ENCODE peak calls at places on chromosomes 11 and 22, in five cellular contexts. N is PC-3, T is left lung, I is PC-9, K is IMR-90. J is an unnamed sample.

GRCh38 chr22:45777046-45777851 is 105.6 kb downstream of the ATXN10 start:
- DNase-seq in K (peak), T (no peak), N (peak), I (peak), J (peak)

GRCh38 chr22:27850000-27850465 is 48.5 kb upstream of the MN1 start:
- DNase-seq in I (no peak), K (no peak), N (no peak), T (no peak), J (no peak)

GRCh38 chr22:39719559-39720450 is 149.3 kb downstream of the CACNA1I start:
- DNase-seq in K (no peak), N (no peak), T (no peak), I (no peak), J (no peak)

GRCh38 chr11:104991994-104992393 is 23.6 kb upstream of the CASP4 start:
- DNase-seq in T (no peak), K (no peak), N (no peak), I (no peak), J (no peak)

GRCh38 chr11:94757037-94757681 is 11.0 kb upstream of the AMOTL1 start:
- DNase-seq in I (no peak), N (no peak), T (no peak), K (no peak), J (no peak)

GRCh38 chr22:17717708-17718107 is 56.6 kb downstream of the BID start:
- DNase-seq in T (no peak), K (peak), I (no peak), N (no peak), J (no peak)

GRCh38 chr11:102955624-102956023 is at the start of gene MMP13:
- DNase-seq in N (peak), K (no peak), I (no peak), T (no peak), J (no peak)

GRCh38 chr11:102449651-102450570 is 2.7 kb downstream of the TMEM123 start:
- DNase-seq in I (no peak), N (no peak), T (no peak), K (no peak), J (no peak)

GRCh38 chr11:1826552-1827094 is 8.2 kb upstream of the SYT8 start:
- DNase-seq in T (peak), I (no peak), K (peak), N (peak), J (no peak)

GRCh38 chr11:132876301-132877071 is 655.8 kb downstream of the OPCML start:
- DNase-seq in K (no peak), T (no peak), N (no peak), I (no peak), J (no peak)

GRCh38 chr11:131038597-131038996 is 122.3 kb upstream of the SNX19 start:
- DNase-seq in I (no peak), T (no peak), K (no peak), N (peak), J (no peak)

GRCh38 chr11:45654741-45655283 is 10.6 kb downstream of the CHST1 start:
- DNase-seq in K (no peak), T (peak), N (no peak), I (no peak), J (no peak)

GRCh38 chr11:128240546-128240945 is 346.8 kb downstream of the ETS1 start:
- DNase-seq in N (no peak), I (no peak), K (peak), T (no peak), J (no peak)

GRCh38 chr22:28479912-28480311 is 199.7 kb downstream of the TTC28 start:
- DNase-seq in K (peak), T (no peak), N (no peak), I (no peak), J (no peak)

GRCh38 chr11:315516-315994 is 1.7 kb downstream of the IFITM1 start:
- DNase-seq in T (no peak), I (no peak), N (no peak), K (no peak), J (no peak)

GRCh38 chr11:34669458-34669857 is 48.6 kb downstream of the EHF start:
- DNase-seq in I (no peak), T (no peak), K (peak), N (no peak), J (no peak)

GRCh38 chr11:34667810-34668582 is 47.1 kb downstream of the EHF start:
- DNase-seq in N (peak), K (no peak), T (no peak), I (peak), J (no peak)

GRCh38 chr11:34671117-34671516 is 50.2 kb downstream of the EHF start:
- DNase-seq in T (no peak), K (no peak), N (no peak), I (no peak), J (no peak)

GRCh38 chr11:34668583-34669053 is 47.7 kb downstream of the EHF start:
- DNase-seq in I (no peak), K (no peak), N (no peak), T (no peak), J (no peak)

DNA sequence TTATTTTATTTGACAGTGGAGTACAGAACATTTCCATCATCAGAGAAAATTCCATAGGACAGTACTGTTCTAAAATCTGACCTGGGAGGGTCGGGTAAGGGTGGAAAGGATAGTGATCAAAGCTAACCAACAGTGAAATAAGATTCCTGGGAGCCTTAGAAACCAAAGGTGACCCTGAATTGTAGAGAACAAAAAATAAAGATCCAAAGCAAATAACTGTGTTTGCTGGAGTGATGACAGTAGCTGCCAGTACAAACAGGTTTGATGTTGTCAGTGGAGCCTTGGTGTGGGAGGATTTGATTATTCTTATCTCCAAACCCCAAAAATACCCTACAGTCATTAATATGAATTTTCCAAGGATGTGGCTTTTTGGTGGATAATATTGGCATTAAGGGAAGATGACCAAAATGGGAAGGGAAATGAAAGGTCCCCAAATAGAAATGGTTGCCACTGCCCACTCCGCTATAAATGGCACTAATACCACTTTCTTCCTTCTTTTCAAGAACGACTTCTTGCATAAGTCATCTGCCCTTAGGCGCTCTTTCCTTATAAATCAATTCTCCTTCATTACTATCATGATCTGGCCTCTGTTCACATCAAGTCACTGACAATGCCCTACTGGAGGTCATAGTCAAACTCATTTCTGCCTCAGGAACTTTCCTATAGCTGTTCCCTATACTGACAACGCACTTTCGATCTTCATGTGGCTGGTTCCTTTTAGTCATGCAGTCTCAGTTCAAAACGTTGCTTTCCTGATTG is 44.4 kb downstream of the EHF start:
- DNase-seq in T (no peak), N (peak), K (no peak), I (peak), J (no peak)
- H3K27ac ChIP-seq in T (no peak), N (peak), K (no peak), I (peak), J (peak)

GRCh38 chr11:120917536-120918239 is 106.2 kb upstream of the TBCEL start:
- DNase-seq in K (no peak), N (no peak), T (no peak), I (no peak), J (no peak)

GRCh38 chr11:120924109-120924508 is 99.8 kb upstream of the TBCEL start:
- DNase-seq in N (no peak), I (no peak), T (no peak), K (no peak), J (no peak)

GRCh38 chr11:120914021-120914420 is 109.9 kb upstream of the TBCEL start:
- DNase-seq in K (no peak), I (no peak), T (no peak), N (no peak), J (no peak)

GRCh38 chr11:120918257-120918656 is 105.6 kb upstream of the TBCEL start:
- DNase-seq in T (no peak), I (no peak), K (no peak), N (no peak), J (no peak)

DNA sequence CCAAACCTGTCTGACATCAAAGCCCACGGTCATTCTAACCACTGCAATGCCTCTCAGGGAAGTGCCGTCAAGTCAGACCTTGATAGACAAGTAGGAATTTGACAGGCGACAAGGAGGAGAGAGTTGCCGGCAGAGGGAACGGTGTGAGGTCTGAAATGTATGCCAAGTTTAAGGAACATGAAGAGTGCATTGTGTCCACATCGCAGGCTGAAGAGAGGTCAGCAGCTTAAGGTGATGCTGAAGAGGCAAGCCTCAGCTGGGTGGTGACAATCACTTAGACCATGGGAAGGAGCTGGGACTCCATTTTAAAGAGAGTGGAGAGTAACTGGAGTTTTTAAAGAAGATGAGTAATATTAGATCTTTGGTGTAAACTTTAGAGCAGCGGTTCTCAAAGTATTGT is 104.9 kb upstream of the TBCEL start:
- DNase-seq in K (no peak), T (no peak), I (no peak), N (no peak), J (no peak)
- H3K27ac ChIP-seq in K (no peak), T (no peak), I (no peak), N (no peak), J (no peak)

DNA sequence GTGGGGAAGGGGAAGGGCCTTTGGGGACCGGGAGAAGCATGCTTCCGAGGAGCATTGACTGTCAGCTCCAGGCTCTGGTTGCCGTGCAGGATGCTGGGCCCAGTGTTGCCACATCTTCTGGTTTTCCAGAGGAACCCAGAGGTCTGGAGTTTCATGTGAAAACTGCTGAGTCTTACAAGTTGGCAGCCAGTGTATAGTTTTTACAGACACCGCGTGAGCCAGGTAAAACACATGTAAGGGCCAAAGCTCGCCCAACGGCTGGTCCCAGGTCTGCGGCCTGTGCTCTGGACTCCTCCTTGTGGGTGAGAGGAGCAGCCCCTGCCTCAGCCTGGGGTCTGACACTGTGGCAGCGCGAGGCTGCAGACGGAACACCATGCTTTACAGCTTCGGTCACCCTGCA is 18.4 kb upstream of the SORL1-AS1 start:
- DNase-seq in I (no peak), T (no peak), K (no peak), N (no peak), J (no peak)
- H3K27ac ChIP-seq in I (no peak), T (no peak), K (no peak), N (no peak), J (no peak)

GRCh38 chr11:76787911-76788596 is 4.9 kb downstream of the TSKU start:
- DNase-seq in T (no peak), N (no peak), K (peak), I (peak), J (no peak)

GRCh38 chr11:76787271-76787670 is 4.1 kb downstream of the TSKU start:
- DNase-seq in K (no peak), N (no peak), T (no peak), I (no peak), J (no peak)

GRCh38 chr11:76790251-76790650 is 7.1 kb downstream of the TSKU start:
- DNase-seq in T (no peak), N (no peak), I (no peak), K (no peak), J (no peak)

GRCh38 chr11:76788661-76789442 is 5.7 kb downstream of the TSKU start:
- DNase-seq in T (no peak), I (peak), K (no peak), N (peak), J (peak)

DNA sequence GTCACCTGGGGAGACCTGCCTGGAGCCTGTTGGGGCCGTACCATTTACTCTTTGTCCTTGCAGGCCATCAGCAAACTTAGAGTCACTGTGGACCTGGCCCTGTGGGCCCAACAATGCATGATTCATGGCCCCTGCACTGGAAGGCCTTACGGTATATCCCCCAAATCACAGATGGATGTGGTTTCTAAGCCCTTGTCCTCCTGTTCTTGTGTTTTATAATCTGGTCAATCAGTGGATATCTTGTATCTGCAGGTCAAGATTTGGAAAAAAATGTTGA is 6.2 kb downstream of the TSKU start:
- DNase-seq in T (no peak), N (no peak), K (no peak), I (no peak), J (no peak)
- H3K27ac ChIP-seq in T (no peak), N (peak), K (no peak), I (peak), J (peak)

DNA sequence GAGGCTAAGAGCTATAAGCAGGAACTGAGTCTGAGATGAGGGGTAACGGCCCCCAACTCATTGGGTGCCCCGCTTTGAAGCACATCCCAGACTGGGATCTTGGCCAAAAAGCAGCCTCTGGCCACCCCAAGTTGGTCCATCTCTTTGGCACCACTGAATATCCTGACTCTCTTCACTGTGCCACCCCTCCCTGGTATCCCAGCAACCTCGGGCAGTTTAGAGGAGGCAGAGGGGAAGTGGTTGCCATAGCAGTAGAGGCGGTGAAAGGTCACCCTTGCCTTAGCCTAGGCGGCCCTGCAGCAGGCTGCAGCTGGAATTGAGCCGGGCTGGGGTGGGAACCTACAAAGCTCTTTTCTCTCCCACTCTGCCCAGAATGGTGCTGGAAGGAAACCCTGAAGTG is 1.1 kb downstream of the PELI3 start:
- DNase-seq in T (no peak), N (peak), I (no peak), K (no peak), J (no peak)
- H3K27ac ChIP-seq in T (no peak), N (no peak), I (no peak), K (no peak), J (no peak)

DNA sequence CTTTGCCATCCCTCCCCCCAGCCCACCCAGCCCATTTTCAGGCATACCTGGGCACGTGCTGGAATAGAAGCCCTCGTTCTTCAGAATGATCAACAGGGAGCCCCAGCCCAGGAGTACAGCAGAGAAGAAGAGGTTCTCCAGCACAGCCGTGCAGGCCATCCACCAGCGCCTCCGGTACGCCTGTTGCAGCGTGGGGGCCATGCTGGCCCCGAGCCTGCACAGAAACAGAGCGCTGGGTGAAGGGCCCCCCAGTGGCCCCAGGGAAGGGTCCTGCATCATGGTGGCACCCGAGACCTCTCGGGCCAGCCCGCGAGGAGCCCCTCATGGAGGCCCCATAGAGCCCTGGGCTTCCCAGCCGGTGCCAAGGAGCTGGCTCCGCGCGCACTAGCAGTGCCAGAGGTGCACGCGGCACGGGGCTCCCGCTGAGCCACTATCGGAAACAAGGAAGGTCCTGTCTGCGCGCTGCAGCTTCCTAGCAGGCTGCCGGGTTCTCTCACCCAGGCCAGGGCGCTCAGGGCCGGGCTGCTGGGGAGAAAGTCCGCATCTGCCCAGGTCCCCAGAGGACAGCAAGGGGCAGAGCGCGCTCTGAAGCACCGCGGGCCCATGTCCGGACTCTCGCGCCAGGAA is 1.5 kb downstream of the SLC43A1 start:
- DNase-seq in I (no peak), N (peak), K (peak), T (peak), J (no peak)
- H3K27ac ChIP-seq in I (no peak), N (no peak), K (peak), T (no peak), J (no peak)

GRCh38 chr11:101441747-101442146 is 142.1 kb downstream of the TRPC6 start:
- DNase-seq in I (no peak), K (no peak), T (no peak), N (peak), J (no peak)
- H3K27ac ChIP-seq in I (no peak), K (peak), T (peak), N (no peak), J (no peak)

GRCh38 chr22:35686298-35686697 is 31.4 kb upstream of the APOL5 start:
- DNase-seq in I (no peak), T (no peak), N (no peak), K (no peak), J (no peak)

GRCh38 chr22:35690001-35690400 is 27.7 kb upstream of the APOL5 start:
- DNase-seq in T (no peak), N (no peak), K (no peak), I (no peak), J (no peak)

GRCh38 chr22:35687461-35687860 is 30.2 kb upstream of the APOL5 start:
- DNase-seq in T (no peak), I (no peak), N (no peak), K (no peak), J (no peak)

GRCh38 chr22:35685731-35686130 is 31.9 kb upstream of the APOL5 start:
- DNase-seq in T (no peak), N (no peak), I (no peak), K (peak), J (no peak)

GRCh38 chr22:35688913-35689675 is 28.6 kb upstream of the APOL5 start:
- DNase-seq in K (peak), I (no peak), T (no peak), N (no peak), J (peak)
- H3K27ac ChIP-seq in K (no peak), I (no peak), T (no peak), N (no peak), J (no peak)

GRCh38 chr11:83046626-83047172 is 25.0 kb downstream of the RAB30 start:
- DNase-seq in I (no peak), K (peak), T (no peak), N (no peak), J (no peak)

GRCh38 chr11:83047515-83048225 is 24.0 kb downstream of the RAB30 start:
- DNase-seq in K (peak), T (no peak), N (no peak), I (no peak), J (no peak)

GRCh38 chr11:83042966-83043711 is 28.6 kb downstream of the RAB30 start:
- DNase-seq in N (no peak), I (no peak), T (no peak), K (no peak), J (no peak)

GRCh38 chr11:83039566-83039965 is 32.1 kb downstream of the RAB30 start:
- DNase-seq in T (no peak), K (no peak), I (no peak), N (no peak), J (no peak)

GRCh38 chr11:83044958-83045712 is 26.6 kb downstream of the RAB30 start:
- DNase-seq in K (peak), I (peak), N (peak), T (no peak), J (peak)
- H3K27ac ChIP-seq in K (peak), I (no peak), N (peak), T (no peak), J (peak)